ENCODE peak calls at places on chromosomes 2 and 18, in five cellular contexts. A is AG10803; N is osteocyte; I is CD8-positive, alpha-beta T cell; V is substantia nigra. T is an unnamed sample.

GRCh38 chr2:217878865-217879595 is 123.8 kb downstream of the TNS1 start:
- DNase-seq in A (peak; percentile 57), N (no peak), V (no peak), I (no peak), T (no peak)

GRCh38 chr2:134379293-134379692 is 125.4 kb downstream of the MGAT5 start:
- DNase-seq in V (no peak), N (no peak), I (no peak), A (no peak), T (no peak)

GRCh38 chr18:63099848-63100625 is 219.5 kb downstream of the BCL2 start:
- DNase-seq in A (no peak), N (no peak), I (no peak), V (no peak), T (no peak)

GRCh38 chr2:15826273-15826717 is 114.1 kb upstream of the MYCN start:
- DNase-seq in N (no peak), I (no peak), A (no peak), V (no peak), T (no peak)

GRCh38 chr2:133658020-133658903 is 90.0 kb upstream of the NCKAP5 start:
- DNase-seq in N (no peak), A (no peak), V (no peak), I (no peak), T (no peak)

GRCh38 chr18:57113783-57114465 is 33.0 kb upstream of the BOD1L2 start:
- DNase-seq in A (no peak), V (no peak), I (no peak), N (no peak), T (peak; percentile 48)

GRCh38 chr2:64888591-64889309 is 100.4 kb upstream of the SLC1A4 start:
- DNase-seq in V (no peak), N (no peak), A (peak; percentile 62), I (no peak), T (no peak)

GRCh38 chr2:127417406-127417805 is 821 bp upstream of the PROC start:
- DNase-seq in A (no peak), N (no peak), V (no peak), I (no peak), T (no peak)

GRCh38 chr2:73284296-73285161 is at the start of gene FBXO41:
- DNase-seq in I (peak; percentile 66), A (no peak), N (no peak), V (peak; percentile 46), T (peak; percentile 58)

GRCh38 chr18:70672581-70672980 is 383.7 kb downstream of the SOCS6 start:
- DNase-seq in I (peak; percentile 41), V (no peak), N (no peak), A (no peak), T (no peak)

GRCh38 chr2:23293756-23294155 is 91.2 kb upstream of the KLHL29 start:
- DNase-seq in N (no peak), I (no peak), A (peak; percentile 25), V (no peak), T (no peak)

GRCh38 chr2:48915884-48916283 is 160.4 kb upstream of the LHCGR start:
- DNase-seq in N (no peak), A (no peak), V (no peak), I (no peak), T (no peak)

GRCh38 chr2:160338891-160339290 is 138.8 kb upstream of the ITGB6 start:
- DNase-seq in I (no peak), A (peak; percentile 50), V (no peak), N (no peak), T (no peak)

GRCh38 chr18:79769698-79770500 is 27.8 kb upstream of the KCNG2 start:
- DNase-seq in A (no peak), V (no peak), I (no peak), N (no peak), T (no peak)

GRCh38 chr18:37684590-37684989 is 119.0 kb upstream of the CELF4 start:
- DNase-seq in A (no peak), V (no peak), N (no peak), I (no peak), T (no peak)

GRCh38 chr2:223947711-223948205 is 2.6 kb upstream of the WDFY1 start:
- DNase-seq in V (no peak), A (no peak), I (no peak), N (no peak), T (no peak)

GRCh38 chr18:8480506-8481328 is 128.5 kb upstream of the RAB12 start:
- DNase-seq in N (peak; percentile 83), A (peak; percentile 59), I (no peak), V (peak; percentile 10), T (peak; percentile 42)

GRCh38 chr2:37838541-37839167 is 86.4 kb upstream of the RMDN2 start:
- DNase-seq in V (no peak), A (no peak), I (no peak), N (peak; percentile 10), T (no peak)

GRCh38 chr2:7685342-7686015 is 768.3 kb downstream of the RNF144A start:
- DNase-seq in V (no peak), I (no peak), N (no peak), A (peak; percentile 89), T (no peak)

GRCh38 chr2:69059731-69060290 is 46.8 kb downstream of the ANTXR1 start:
- DNase-seq in A (peak; percentile 78), I (no peak), N (no peak), V (no peak), T (no peak)

GRCh38 chr2:238139141-238139840 is 823 bp downstream of the KLHL30 start:
- DNase-seq in N (no peak), I (peak; percentile 25), V (no peak), A (no peak), T (no peak)

GRCh38 chr18:69330345-69330744 is 70.3 kb upstream of the DOK6 start:
- DNase-seq in N (no peak), I (no peak), A (no peak), V (no peak), T (no peak)

GRCh38 chr2:196168181-196168580 is 3.2 kb downstream of the STK17B start:
- DNase-seq in A (no peak), I (no peak), N (no peak), V (no peak), T (no peak)

GRCh38 chr2:101793277-101793969 is 95.9 kb downstream of the MAP4K4 start:
- DNase-seq in V (peak; percentile 31), A (no peak), N (no peak), I (peak; percentile 12), T (peak; percentile 65)

GRCh38 chr2:130819915-130820861 is 16.5 kb upstream of the ARHGEF4 start:
- DNase-seq in V (peak; percentile 58), I (no peak), N (no peak), A (no peak), T (peak; percentile 85)

GRCh38 chr2:168801456-168801855 is 981 bp upstream of the NOSTRIN start:
- DNase-seq in N (no peak), A (no peak), V (no peak), I (no peak), T (no peak)

GRCh38 chr2:236748801-236749200 is 179.2 kb downstream of the ACKR3 start:
- DNase-seq in N (no peak), V (no peak), I (no peak), A (no peak), T (no peak)

GRCh38 chr18:31255953-31256352 is 62.0 kb upstream of the DSG1 start:
- DNase-seq in V (no peak), N (no peak), I (no peak), A (no peak), T (no peak)

GRCh38 chr2:96768083-96768561 is 7.4 kb downstream of the CNNM4 start:
- DNase-seq in A (no peak), I (no peak), N (no peak), V (no peak), T (no peak)